ENCODE peak calls at places on chromosomes 2 and 18, in six cellular contexts. M, Z, K, F, Q and V are unnamed samples.

GRCh38 chr2:196750977-196751631 is 48.4 kb downstream of the GTF3C3 start:
- DNase-seq in M (peak), Z (peak), K (peak), F (peak), Q (peak), V (peak)

GRCh38 chr18:79680100-79680879 is 687 bp downstream of the CTDP1 start:
- DNase-seq in M (peak), Z (peak), K (peak), F (peak), Q (peak), V (no peak)

GRCh38 chr2:218960196-218961165 is 1.0 kb downstream of the CDK5R2 start:
- DNase-seq in M (no peak), Z (no peak), K (no peak), F (no peak), Q (no peak), V (no peak)

GRCh38 chr2:130300258-130300969 is 42.3 kb upstream of the IMP4 start:
- DNase-seq in M (no peak), Z (no peak), K (no peak), F (peak), Q (no peak), V (no peak)

GRCh38 chr2:241273552-241273988 is 41.9 kb downstream of the HDLBP start:
- DNase-seq in M (no peak), Z (no peak), K (no peak), F (no peak), Q (no peak), V (no peak)

GRCh38 chr2:204871246-204871953 is 326.1 kb downstream of the PARD3B start:
- DNase-seq in M (no peak), Z (peak), K (peak), F (no peak), Q (no peak), V (no peak)

GRCh38 chr2:235950473-235950809 is 217.7 kb downstream of the GBX2 start:
- DNase-seq in M (no peak), Z (no peak), K (no peak), F (no peak), Q (no peak), V (no peak)

GRCh38 chr18:28647961-28648360 is 471.0 kb upstream of the CDH2 start:
- DNase-seq in M (no peak), Z (no peak), K (no peak), F (no peak), Q (no peak), V (no peak)

GRCh38 chr2:197784956-197785941 is at the start of gene BOLL:
- DNase-seq in M (no peak), Z (no peak), K (no peak), F (peak), Q (no peak), V (no peak)

GRCh38 chr18:70331456-70332097 is 42.7 kb downstream of the SOCS6 start:
- DNase-seq in M (no peak), Z (no peak), K (no peak), F (no peak), Q (no peak), V (no peak)

GRCh38 chr2:48865704-48866103 is 110.2 kb upstream of the LHCGR start:
- DNase-seq in M (no peak), Z (no peak), K (no peak), F (no peak), Q (no peak), V (no peak)

GRCh38 chr18:13369756-13370510 is 151.4 kb downstream of the LDLRAD4 start:
- DNase-seq in M (no peak), Z (no peak), K (no peak), F (no peak), Q (no peak), V (no peak)

GRCh38 chr2:18413794-18414396 is 146.6 kb downstream of the RDH14 start:
- DNase-seq in M (no peak), Z (peak), K (no peak), F (no peak), Q (no peak), V (no peak)

GRCh38 chr2:33420726-33421125 is 55.7 kb upstream of the RASGRP3 start:
- DNase-seq in M (no peak), Z (no peak), K (no peak), F (no peak), Q (no peak), V (no peak)

GRCh38 chr2:168995744-168996143 is 35.4 kb downstream of the ABCB11 start:
- DNase-seq in M (no peak), Z (no peak), K (no peak), F (no peak), Q (no peak), V (no peak)

GRCh38 chr2:11571170-11571569 is 37.3 kb downstream of the GREB1 start:
- DNase-seq in M (no peak), Z (no peak), K (no peak), F (no peak), Q (no peak), V (no peak)

GRCh38 chr2:194383404-194383803 is 1273.6 kb upstream of the SLC39A10 start:
- DNase-seq in M (no peak), Z (no peak), K (peak), F (no peak), Q (no peak), V (no peak)

GRCh38 chr2:130827502-130828251 is 9.0 kb upstream of the ARHGEF4 start:
- DNase-seq in M (no peak), Z (peak), K (no peak), F (no peak), Q (no peak), V (no peak)

GRCh38 chr2:210954508-210954907 is 398.1 kb downstream of the CPS1 start:
- DNase-seq in M (no peak), Z (no peak), K (no peak), F (no peak), Q (no peak), V (no peak)

GRCh38 chr2:130872276-130873125 is 35.8 kb downstream of the ARHGEF4 start:
- DNase-seq in M (no peak), Z (no peak), K (no peak), F (no peak), Q (no peak), V (no peak)

GRCh38 chr2:72143441-72144356 is 4.0 kb downstream of the CYP26B1 start:
- DNase-seq in M (no peak), Z (peak), K (no peak), F (no peak), Q (no peak), V (peak)

GRCh38 chr2:201933792-201934229 is 99.8 kb upstream of the FZD7 start:
- DNase-seq in M (no peak), Z (peak), K (no peak), F (no peak), Q (no peak), V (no peak)

GRCh38 chr2:217313386-217313785 is 453.5 kb upstream of the TNP1 start:
- DNase-seq in M (no peak), Z (no peak), K (no peak), F (no peak), Q (no peak), V (no peak)
- TF ChIP-seq CTCF in M (no peak), Z (no peak), K (no peak), F (no peak), Q (no peak), V (no peak)

GRCh38 chr2:47006374-47007220 is 91.0 kb upstream of the MCFD2 start:
- DNase-seq in M (no peak), Z (no peak), K (no peak), F (no peak), Q (no peak), V (no peak)
- TF ChIP-seq CTCF in M (no peak), Z (no peak), K (no peak), F (no peak), Q (no peak), V (no peak)

GRCh38 chr18:31680836-31681568 is 3.4 kb downstream of the B4GALT6 start:
- DNase-seq in M (no peak), Z (no peak), K (peak), F (no peak), Q (no peak), V (no peak)
- TF ChIP-seq CTCF in M (peak), Z (peak), K (peak), F (no peak), Q (no peak), V (peak)

DNA sequence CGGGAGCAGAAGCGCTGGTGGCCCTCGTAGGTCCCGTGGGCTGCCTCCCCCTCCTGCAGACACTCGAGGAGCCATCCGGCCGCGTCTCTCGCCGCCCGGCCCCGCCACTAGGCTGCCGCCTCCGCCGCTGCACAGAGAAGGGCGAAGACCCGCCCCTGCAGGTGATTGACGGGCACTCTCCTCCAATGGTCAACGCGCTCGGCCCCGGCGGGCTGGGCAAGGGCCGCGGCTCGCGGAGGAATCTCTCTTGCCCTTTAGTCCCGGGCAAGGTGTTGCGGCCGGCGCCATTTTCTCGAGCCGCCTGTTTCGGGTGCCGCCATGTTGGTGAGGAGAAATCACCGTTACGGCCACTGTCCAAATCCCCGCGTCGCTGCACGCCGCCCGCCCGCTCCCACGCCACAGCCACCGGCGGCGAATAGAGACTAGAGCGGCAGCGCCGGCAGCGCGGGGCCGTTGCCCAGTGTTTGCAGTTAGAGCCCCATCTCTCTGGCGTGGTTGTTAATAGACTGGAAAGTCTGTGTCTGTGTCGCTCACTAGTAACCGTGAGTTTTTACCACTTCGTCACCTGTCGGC is at the start of gene ZC3H6:
- DNase-seq in M (peak), Z (peak), K (peak), F (peak), Q (peak), V (peak)
- TF ChIP-seq CTCF in M (no peak), Z (no peak), K (no peak), F (no peak), Q (no peak), V (no peak)

GRCh38 chr2:144705328-144706245 is 185.7 kb upstream of the ZEB2 start:
- DNase-seq in M (no peak), Z (peak), K (no peak), F (no peak), Q (no peak), V (no peak)
- TF ChIP-seq CTCF in M (no peak), Z (no peak), K (no peak), F (no peak), Q (no peak), V (no peak)

GRCh38 chr2:188452084-188452483 is 160.4 kb downstream of the GULP1 start:
- DNase-seq in M (no peak), Z (no peak), K (no peak), F (no peak), Q (no peak), V (no peak)

GRCh38 chr2:188450740-188451480 is 159.2 kb downstream of the GULP1 start:
- DNase-seq in M (no peak), Z (peak), K (no peak), F (no peak), Q (no peak), V (no peak)

GRCh38 chr2:188456114-188456909 is 164.6 kb downstream of the GULP1 start:
- DNase-seq in M (no peak), Z (no peak), K (no peak), F (peak), Q (no peak), V (no peak)
- TF ChIP-seq CTCF in M (peak), Z (peak), K (peak), F (peak), Q (no peak), V (no peak)

GRCh38 chr18:31563778-31564177 is 27.9 kb upstream of the TTR start:
- DNase-seq in M (no peak), Z (peak), K (no peak), F (no peak), Q (no peak), V (no peak)
- TF ChIP-seq CTCF in M (peak), Z (peak), K (peak), F (no peak), Q (peak), V (no peak)

GRCh38 chr18:49464718-49465598 is 4.5 kb upstream of the DYM start:
- DNase-seq in M (no peak), Z (peak), K (no peak), F (peak), Q (no peak), V (no peak)
- TF ChIP-seq CTCF in M (no peak), Z (no peak), K (no peak), F (no peak), Q (no peak), V (no peak)

DNA sequence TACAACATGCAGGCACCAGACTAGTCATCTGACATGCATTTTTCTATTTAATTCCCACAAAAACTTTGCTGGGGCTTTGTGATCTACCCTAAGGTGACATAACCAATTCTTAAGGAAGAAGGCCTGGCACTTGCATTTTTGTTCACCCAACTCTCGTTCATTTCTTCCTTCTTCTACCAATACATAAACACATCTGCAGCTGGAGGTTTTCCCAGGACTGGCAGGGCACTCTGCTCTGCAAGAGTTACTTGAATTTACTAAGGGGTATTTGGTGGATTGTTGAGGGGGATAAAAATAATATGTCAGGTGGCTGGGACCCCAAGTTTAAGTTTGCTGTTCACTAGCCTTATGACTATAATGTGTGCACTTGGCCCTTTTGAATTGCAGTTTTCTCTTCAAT is 111.4 kb upstream of the TRIB2 start:
- DNase-seq in M (no peak), Z (no peak), K (no peak), F (no peak), Q (no peak), V (no peak)
- TF ChIP-seq CTCF in M (no peak), Z (no peak), K (no peak), F (no peak), Q (no peak), V (no peak)